ENCODE peak calls at places on chromosome 9, in ten cellular contexts. C, E, M, N, T, P, Q, V, G and F are unnamed samples.

GRCh38 chr9:96447406-96447805 is 2.6 kb upstream of the HABP4 start:
- DNase-seq in C (no peak), E (no peak), M (no peak), N (no peak), T (no peak), P (no peak), Q (no peak), V (no peak), G (no peak), F (peak; percentile 23)

GRCh38 chr9:131478911-131479310 is 23.8 kb upstream of the POMT1 start:
- DNase-seq in C (no peak), E (no peak), M (no peak), N (peak; percentile 7), T (no peak), P (no peak), Q (no peak), V (no peak), G (no peak), F (no peak)

GRCh38 chr9:13665418-13666066 is 386.1 kb upstream of the MPDZ start:
- DNase-seq in C (no peak), E (no peak), M (no peak), N (no peak), T (no peak), P (no peak), Q (no peak), V (no peak), G (no peak), F (no peak)

GRCh38 chr9:78239506-78239905 is 3.6 kb downstream of the CEP78 start:
- DNase-seq in C (no peak), E (no peak), M (peak; percentile 24), N (no peak), T (no peak), P (peak; percentile 40), Q (no peak), V (no peak), G (no peak), F (no peak)

GRCh38 chr9:104658496-104659195 is 35.7 kb upstream of the OR13D1 start:
- DNase-seq in C (no peak), E (no peak), M (no peak), N (no peak), T (no peak), P (peak; percentile 3), Q (no peak), V (no peak), G (no peak), F (no peak)

GRCh38 chr9:15416880-15417279 is 5.8 kb upstream of the SNAPC3 start:
- DNase-seq in C (no peak), E (no peak), M (peak; percentile 21), N (no peak), T (peak; percentile 28), P (peak; percentile 45), Q (no peak), V (peak; percentile 37), G (no peak), F (no peak)

GRCh38 chr9:88651682-88652633 is 117.0 kb downstream of the NXNL2 start:
- DNase-seq in C (peak; percentile 85), E (peak; percentile 93), M (no peak), N (peak; percentile 86), T (peak; percentile 95), P (no peak), Q (no peak), V (no peak), G (peak; percentile 90), F (peak; percentile 95)

GRCh38 chr9:87359958-87360601 is 137.6 kb upstream of the DAPK1 start:
- DNase-seq in C (no peak), E (no peak), M (no peak), N (no peak), T (no peak), P (no peak), Q (no peak), V (no peak), G (no peak), F (no peak)

GRCh38 chr9:71820516-71820915 is 52.2 kb upstream of the CEMIP2 start:
- DNase-seq in C (no peak), E (no peak), M (no peak), N (no peak), T (no peak), P (no peak), Q (no peak), V (no peak), G (no peak), F (no peak)

GRCh38 chr9:1198085-1198484 is 147.9 kb downstream of the DMRT2 start:
- DNase-seq in C (no peak), E (no peak), M (no peak), N (no peak), T (no peak), P (no peak), Q (no peak), V (no peak), G (no peak), F (no peak)

GRCh38 chr9:136451221-136451877 is 11.7 kb upstream of the INPP5E start:
- DNase-seq in C (no peak), E (no peak), M (peak; percentile 65), N (no peak), T (no peak), P (no peak), Q (no peak), V (no peak), G (no peak), F (no peak)
- TF ChIP-seq CTCF in C (no peak), E (no peak), M (no peak), N (no peak), T (no peak), P (no peak), Q (no peak), V (no peak), G (no peak), F (no peak)

GRCh38 chr9:137493163-137494103 is 34.3 kb upstream of the NSMF start:
- DNase-seq in C (no peak), E (no peak), M (no peak), N (no peak), T (no peak), P (no peak), Q (no peak), V (no peak), G (no peak), F (no peak)

GRCh38 chr9:137496601-137497375 is 37.7 kb upstream of the NSMF start:
- DNase-seq in C (no peak), E (no peak), M (no peak), N (no peak), T (no peak), P (no peak), Q (no peak), V (no peak), G (no peak), F (no peak)

GRCh38 chr9:137494104-137494544 is 35.0 kb upstream of the NSMF start:
- DNase-seq in C (no peak), E (no peak), M (no peak), N (no peak), T (no peak), P (no peak), Q (no peak), V (no peak), G (no peak), F (no peak)

GRCh38 chr9:137492464-137493162 is 33.5 kb upstream of the NSMF start:
- DNase-seq in C (no peak), E (no peak), M (no peak), N (no peak), T (no peak), P (no peak), Q (peak; percentile 52), V (no peak), G (no peak), F (no peak)

GRCh38 chr9:137494550-137495351 is 35.6 kb upstream of the NSMF start:
- DNase-seq in C (no peak), E (no peak), M (no peak), N (no peak), T (no peak), P (peak; percentile 0), Q (no peak), V (no peak), G (no peak), F (no peak)
- H3K9me3 ChIP-seq in C (no peaks in the 10 kb centered on the region), E (no peaks in the 10 kb centered on the region), M (no peaks in the 10 kb centered on the region), N (no peaks in the 10 kb centered on the region), T (no peaks in the 10 kb centered on the region), P (no peaks in the 10 kb centered on the region), Q (no peaks in the 10 kb centered on the region), V (no peaks in the 10 kb centered on the region), G (no peaks in the 10 kb centered on the region), F (no peaks in the 10 kb centered on the region)

DNA sequence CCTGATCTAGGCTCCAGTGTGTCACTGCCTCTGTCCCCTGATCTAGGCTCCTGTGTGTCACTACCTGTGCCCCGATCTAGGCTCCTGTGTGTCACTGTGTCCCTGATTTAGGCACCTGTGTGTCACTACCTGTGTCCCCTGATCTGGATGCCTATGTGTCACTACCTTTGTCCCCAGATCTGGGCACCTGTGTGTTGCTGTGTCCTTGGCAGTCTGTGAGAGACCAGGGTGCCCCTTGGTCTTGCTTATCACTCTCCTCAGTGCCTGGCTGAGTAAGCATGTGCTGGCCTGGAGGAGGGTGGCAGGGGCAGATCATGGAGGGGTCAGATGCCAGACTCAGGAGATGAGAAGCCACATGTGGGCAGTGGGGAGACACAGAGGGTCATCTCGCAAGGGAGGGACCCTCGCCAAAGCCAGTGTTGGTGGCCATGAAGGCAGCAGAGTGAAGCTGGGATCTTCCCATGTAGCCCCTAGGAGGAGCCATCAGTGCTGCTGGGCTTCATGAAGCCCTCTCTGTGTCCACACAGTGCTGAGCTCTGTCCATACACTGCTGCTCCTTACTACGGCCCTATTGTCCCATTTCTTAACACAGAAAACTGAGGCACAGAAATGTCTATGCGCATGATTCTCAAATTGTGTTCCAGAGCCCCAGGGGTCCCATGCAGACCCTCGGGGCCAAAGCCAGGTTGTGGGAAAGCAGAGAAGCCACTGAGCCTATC is 15.5 kb downstream of the OLFML2A start:
- DNase-seq in C (no peak), E (no peak), M (no peak), N (no peak), T (no peak), P (no peak), Q (no peak), V (no peak), G (no peak), F (no peak)
- TF ChIP-seq CTCF in C (no peak), E (no peak), M (no peak), N (no peak), T (no peak), P (no peak), Q (no peak), V (no peak), G (no peak), F (no peak)

DNA sequence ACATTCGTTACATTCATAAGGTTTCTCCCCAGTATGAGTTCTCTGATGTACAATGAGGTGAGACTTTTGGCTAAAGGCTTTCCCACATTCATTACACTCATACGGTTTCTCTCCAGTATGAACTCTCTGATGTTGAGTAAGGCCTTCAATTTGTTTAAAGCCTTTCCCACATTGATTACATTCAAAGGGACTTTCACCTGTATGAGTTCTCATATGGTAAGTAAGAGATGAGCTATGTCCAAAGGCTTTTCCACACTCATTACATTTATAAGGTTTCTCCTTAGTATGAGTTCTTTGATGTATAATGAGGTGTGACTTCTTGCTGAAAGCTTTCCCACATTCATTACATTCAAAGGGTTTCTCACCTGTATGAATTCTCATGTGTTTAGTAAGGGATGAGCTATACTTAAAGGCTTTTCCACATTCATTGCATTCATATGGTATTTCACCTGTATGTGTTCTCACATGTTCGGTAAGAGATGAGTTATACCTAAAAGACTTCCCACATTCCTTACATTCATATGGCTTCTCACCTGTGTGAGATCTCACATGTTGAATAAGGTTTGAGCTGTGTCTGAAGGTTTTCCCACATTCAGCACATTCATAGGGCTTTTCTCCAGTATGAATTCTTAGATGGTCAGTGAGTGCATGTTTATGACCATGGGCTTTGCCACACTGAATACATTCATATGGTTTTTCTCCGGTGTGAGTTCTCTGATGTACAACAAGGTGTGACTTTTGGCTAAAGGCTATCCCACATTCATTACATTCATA is 13.5 kb downstream of the ZFP37 start:
- DNase-seq in C (no peak), E (no peak), M (no peak), N (no peak), T (no peak), P (no peak), Q (no peak), V (no peak), G (no peak), F (no peak)
- H3K9me3 ChIP-seq in C (peaks cover 100% of the 10 kb centered on the region), E (no peaks in the 10 kb centered on the region), M (peaks cover 14% of the 10 kb centered on the region), N (peaks cover 76% of the 10 kb centered on the region), T (peaks cover 7% of the 10 kb centered on the region), P (peaks cover 71% of the 10 kb centered on the region), Q (peaks cover 98% of the 10 kb centered on the region), V (peaks cover 56% of the 10 kb centered on the region), G (peaks cover 29% of the 10 kb centered on the region), F (peaks cover 63% of the 10 kb centered on the region)